ENCODE peak calls at places on chromosomes 12 and 14, in five cellular contexts. One of them, this sample, is unnamed.

GRCh38 chr14:64708148-64709004 is 4.2 kb downstream of the PLEKHG3 start:
- DNase-seq in stomach: no peak
- DNase-seq in suprapubic skin: peak; percentile 77
- DNase-seq in uterus: peak; percentile 35
- DNase-seq in heart left ventricle: peak; percentile 65
- DNase-seq in this sample: no peak

GRCh38 chr14:68791078-68791983 is 1.5 kb downstream of the ZFP36L1 start:
- DNase-seq in uterus: no peak
- DNase-seq in heart left ventricle: peak; percentile 39
- DNase-seq in stomach: peak; percentile 27
- DNase-seq in suprapubic skin: peak; percentile 74
- DNase-seq in this sample: no peak

GRCh38 chr14:32607399-32607798 is 278.3 kb downstream of the AKAP6 start:
- DNase-seq in heart left ventricle: no peak
- DNase-seq in suprapubic skin: no peak
- DNase-seq in uterus: no peak
- DNase-seq in stomach: no peak
- DNase-seq in this sample: no peak

GRCh38 chr12:2651061-2651965 is 143.5 kb upstream of the FKBP4 start:
- DNase-seq in heart left ventricle: no peak
- DNase-seq in stomach: no peak
- DNase-seq in uterus: no peak
- DNase-seq in suprapubic skin: peak; percentile 34
- DNase-seq in this sample: no peak

GRCh38 chr12:10753066-10753465 is 29.9 kb upstream of the YBX3 start:
- DNase-seq in uterus: no peak
- DNase-seq in suprapubic skin: no peak
- DNase-seq in heart left ventricle: no peak
- DNase-seq in stomach: no peak
- DNase-seq in this sample: no peak

GRCh38 chr12:57736743-57737466 is 1.6 kb downstream of the AGAP2 start:
- DNase-seq in uterus: no peak
- DNase-seq in heart left ventricle: no peak
- DNase-seq in stomach: no peak
- DNase-seq in suprapubic skin: no peak
- DNase-seq in this sample: no peak

GRCh38 chr12:32828552-32828951 is 68.0 kb downstream of the PKP2 start:
- DNase-seq in suprapubic skin: no peak
- DNase-seq in stomach: no peak
- DNase-seq in heart left ventricle: no peak
- DNase-seq in uterus: no peak
- DNase-seq in this sample: no peak

GRCh38 chr12:27554421-27555186 is 30.6 kb downstream of the PPFIBP1 start:
- DNase-seq in heart left ventricle: peak; percentile 85
- DNase-seq in stomach: no peak
- DNase-seq in uterus: peak; percentile 66
- DNase-seq in suprapubic skin: peak; percentile 83
- DNase-seq in this sample: no peak

GRCh38 chr12:27595231-27595642 is 71.2 kb downstream of the PPFIBP1 start:
- DNase-seq in uterus: peak; percentile 45
- DNase-seq in stomach: no peak
- DNase-seq in suprapubic skin: no peak
- DNase-seq in heart left ventricle: peak; percentile 56
- DNase-seq in this sample: no peak

GRCh38 chr14:75821828-75822521 is 159.8 kb downstream of the TGFB3 start:
- DNase-seq in suprapubic skin: no peak
- DNase-seq in heart left ventricle: no peak
- DNase-seq in stomach: no peak
- DNase-seq in uterus: no peak
- DNase-seq in this sample: no peak

GRCh38 chr14:77319416-77319815 is 1.3 kb downstream of the POMT2 start:
- DNase-seq in stomach: no peak
- DNase-seq in uterus: no peak
- DNase-seq in suprapubic skin: peak; percentile 16
- DNase-seq in heart left ventricle: no peak
- DNase-seq in this sample: no peak

GRCh38 chr14:81406863-81407262 is 6.7 kb upstream of the STON2 start:
- DNase-seq in stomach: no peak
- DNase-seq in suprapubic skin: no peak
- DNase-seq in heart left ventricle: no peak
- DNase-seq in uterus: no peak
- DNase-seq in this sample: no peak

GRCh38 chr14:92783813-92784431 is 10.2 kb upstream of the GOLGA5 start:
- DNase-seq in heart left ventricle: no peak
- DNase-seq in stomach: no peak
- DNase-seq in uterus: no peak
- DNase-seq in suprapubic skin: no peak
- DNase-seq in this sample: no peak

GRCh38 chr12:131834798-131835615 is 6.8 kb downstream of the MMP17 start:
- DNase-seq in stomach: peak; percentile 59
- DNase-seq in suprapubic skin: peak; percentile 78
- DNase-seq in heart left ventricle: no peak
- DNase-seq in uterus: no peak
- DNase-seq in this sample: no peak

GRCh38 chr12:113159937-113160336 is 10.4 kb downstream of the CFAP73 start:
- DNase-seq in suprapubic skin: no peak
- DNase-seq in heart left ventricle: no peak
- DNase-seq in uterus: no peak
- DNase-seq in stomach: no peak
- DNase-seq in this sample: no peak
- TF ChIP-seq POLR2A in suprapubic skin: no peak
- TF ChIP-seq POLR2A in heart left ventricle: no peak
- TF ChIP-seq POLR2A in uterus: no peak
- TF ChIP-seq POLR2A in stomach: no peak
- TF ChIP-seq POLR2A in this sample: no peak

GRCh38 chr14:103353391-103353790 is 19.4 kb downstream of the EIF5 start:
- DNase-seq in heart left ventricle: no peak
- DNase-seq in uterus: no peak
- DNase-seq in stomach: no peak
- DNase-seq in suprapubic skin: no peak
- DNase-seq in this sample: no peak

GRCh38 chr14:103361868-103362267 is 23.3 kb upstream of the MARK3 start:
- DNase-seq in uterus: no peak
- DNase-seq in heart left ventricle: no peak
- DNase-seq in stomach: no peak
- DNase-seq in suprapubic skin: no peak
- DNase-seq in this sample: no peak

GRCh38 chr14:103354141-103354540 is 20.1 kb downstream of the EIF5 start:
- DNase-seq in stomach: no peak
- DNase-seq in suprapubic skin: no peak
- DNase-seq in heart left ventricle: no peak
- DNase-seq in uterus: no peak
- DNase-seq in this sample: no peak

GRCh38 chr14:103360548-103360947 is 24.7 kb upstream of the MARK3 start:
- DNase-seq in suprapubic skin: no peak
- DNase-seq in heart left ventricle: no peak
- DNase-seq in stomach: no peak
- DNase-seq in uterus: no peak
- DNase-seq in this sample: no peak

GRCh38 chr14:103356151-103356766 is 22.2 kb downstream of the EIF5 start:
- DNase-seq in uterus: no peak
- DNase-seq in stomach: no peak
- DNase-seq in suprapubic skin: no peak
- DNase-seq in heart left ventricle: no peak
- DNase-seq in this sample: no peak
- H3K4me1 ChIP-seq in uterus: no peaks in the 10 kb centered on the region
- H3K4me1 ChIP-seq in stomach: no peaks in the 10 kb centered on the region
- H3K4me1 ChIP-seq in suprapubic skin: no peaks in the 10 kb centered on the region
- H3K4me1 ChIP-seq in heart left ventricle: no peaks in the 10 kb centered on the region
- H3K4me1 ChIP-seq in this sample: peaks cover 9% of the 10 kb centered on the region

GRCh38 chr12:49060237-49061156 is at the start of gene KMT2D:
- DNase-seq in suprapubic skin: peak; percentile 94
- DNase-seq in uterus: peak; percentile 89
- DNase-seq in heart left ventricle: peak; percentile 96
- DNase-seq in stomach: peak; percentile 91
- DNase-seq in this sample: no peak
- TF ChIP-seq POLR2A in suprapubic skin: peak; percentile 22
- TF ChIP-seq POLR2A in uterus: peak; percentile 57
- TF ChIP-seq POLR2A in heart left ventricle: no peak
- TF ChIP-seq POLR2A in stomach: no peak
- TF ChIP-seq POLR2A in this sample: no peak

GRCh38 chr12:116046039-116046438 is 231.5 kb downstream of the MED13L start:
- DNase-seq in stomach: no peak
- DNase-seq in suprapubic skin: no peak
- DNase-seq in uterus: no peak
- DNase-seq in heart left ventricle: no peak
- DNase-seq in this sample: no peak

GRCh38 chr12:116048886-116049285 is 228.6 kb downstream of the MED13L start:
- DNase-seq in uterus: no peak
- DNase-seq in heart left ventricle: no peak
- DNase-seq in stomach: no peak
- DNase-seq in suprapubic skin: no peak
- DNase-seq in this sample: no peak

GRCh38 chr12:116054280-116054679 is 223.2 kb downstream of the MED13L start:
- DNase-seq in uterus: no peak
- DNase-seq in heart left ventricle: no peak
- DNase-seq in stomach: no peak
- DNase-seq in suprapubic skin: no peak
- DNase-seq in this sample: no peak

GRCh38 chr12:116053479-116054195 is 223.9 kb downstream of the MED13L start:
- DNase-seq in suprapubic skin: no peak
- DNase-seq in uterus: peak; percentile 49
- DNase-seq in stomach: no peak
- DNase-seq in heart left ventricle: peak; percentile 35
- DNase-seq in this sample: peak; percentile 90

GRCh38 chr12:116050266-116050665 is 227.2 kb downstream of the MED13L start:
- DNase-seq in heart left ventricle: no peak
- DNase-seq in suprapubic skin: no peak
- DNase-seq in stomach: no peak
- DNase-seq in uterus: no peak
- DNase-seq in this sample: no peak
- H3K4me1 ChIP-seq in heart left ventricle: peaks cover 34% of the 10 kb centered on the region
- H3K4me1 ChIP-seq in suprapubic skin: peaks cover 43% of the 10 kb centered on the region
- H3K4me1 ChIP-seq in stomach: peaks cover 72% of the 10 kb centered on the region
- H3K4me1 ChIP-seq in uterus: no peaks in the 10 kb centered on the region
- H3K4me1 ChIP-seq in this sample: peaks cover 62% of the 10 kb centered on the region

GRCh38 chr14:90332271-90332584 is 487 bp upstream of the NRDE2 start:
- DNase-seq in uterus: no peak
- DNase-seq in heart left ventricle: no peak
- DNase-seq in suprapubic skin: no peak
- DNase-seq in stomach: no peak
- DNase-seq in this sample: no peak
- TF ChIP-seq POLR2A in uterus: no peak
- TF ChIP-seq POLR2A in heart left ventricle: no peak
- TF ChIP-seq POLR2A in suprapubic skin: peak; percentile 2
- TF ChIP-seq POLR2A in stomach: no peak
- TF ChIP-seq POLR2A in this sample: no peak

GRCh38 chr14:22768947-22769346 is 2.5 kb downstream of the OXA1L start:
- DNase-seq in stomach: no peak
- DNase-seq in heart left ventricle: no peak
- DNase-seq in suprapubic skin: no peak
- DNase-seq in uterus: no peak
- DNase-seq in this sample: no peak

GRCh38 chr14:22766457-22767322 is at the start of gene OXA1L:
- DNase-seq in heart left ventricle: peak; percentile 99
- DNase-seq in stomach: peak; percentile 99
- DNase-seq in suprapubic skin: peak; percentile 99
- DNase-seq in uterus: peak; percentile 98
- DNase-seq in this sample: no peak

GRCh38 chr14:22767323-22767589 is 768 bp downstream of the OXA1L start:
- DNase-seq in uterus: no peak
- DNase-seq in heart left ventricle: no peak
- DNase-seq in stomach: no peak
- DNase-seq in suprapubic skin: no peak
- DNase-seq in this sample: no peak

GRCh38 chr14:22770481-22771187 is 4.1 kb downstream of the OXA1L start:
- DNase-seq in uterus: no peak
- DNase-seq in heart left ventricle: no peak
- DNase-seq in suprapubic skin: no peak
- DNase-seq in stomach: no peak
- DNase-seq in this sample: no peak

GRCh38 chr14:22769369-22769768 is 2.9 kb downstream of the OXA1L start:
- DNase-seq in heart left ventricle: no peak
- DNase-seq in uterus: no peak
- DNase-seq in stomach: no peak
- DNase-seq in suprapubic skin: no peak
- DNase-seq in this sample: no peak
- H3K4me1 ChIP-seq in heart left ventricle: peaks cover 13% of the 10 kb centered on the region
- H3K4me1 ChIP-seq in uterus: no peaks in the 10 kb centered on the region
- H3K4me1 ChIP-seq in stomach: peaks cover 19% of the 10 kb centered on the region
- H3K4me1 ChIP-seq in suprapubic skin: peaks cover 20% of the 10 kb centered on the region
- H3K4me1 ChIP-seq in this sample: peaks cover 26% of the 10 kb centered on the region